ENCODE peak calls at places on chromosomes 13 and 19, in ten cellular contexts. S is progenitor cell of endocrine pancreas; H is occipital lobe; A is GM06990; Z is H9; X is dermis blood vessel endothelial cell; M is HuH-7; I is activated CD4-positive, alpha-beta T cell treated with anti-CD3 and anti-CD28 coated beads for 48 hours; U is mesendoderm; F is memory B cell. B is an unnamed sample.

GRCh38 chr13:74424455-74424854 is 290.3 kb upstream of the KLF12 start:
- DNase-seq in I (no peak), U (no peak), S (no peak), F (no peak), A (no peak), Z (no peak), M (no peak), X (no peak), H (no peak), B (no peak)

GRCh38 chr19:1773173-1773572 is 19.9 kb downstream of the ONECUT3 start:
- DNase-seq in Z (no peak), A (no peak), U (no peak), F (no peak), S (no peak), M (no peak), H (no peak), I (no peak), X (no peak), B (no peak)

GRCh38 chr19:20254151-20254550 is 87.1 kb downstream of the ZNF486 start:
- DNase-seq in H (no peak), F (no peak), M (no peak), U (no peak), I (no peak), S (no peak), Z (no peak), X (no peak), A (no peak), B (no peak)

GRCh38 chr19:33702606-33703437 is 81.1 kb downstream of the CHST8 start:
- DNase-seq in U (no peak), M (no peak), Z (no peak), A (no peak), X (no peak), H (no peak), F (no peak), I (no peak), S (no peak), B (no peak)

GRCh38 chr19:48991823-48992570 is 1.1 kb downstream of the GYS1 start:
- DNase-seq in X (peak), S (no peak), F (no peak), A (no peak), Z (peak), M (no peak), I (no peak), H (peak), U (peak), B (peak)

GRCh38 chr19:8441725-8442544 is 2.8 kb upstream of the HNRNPM start:
- DNase-seq in F (no peak), I (no peak), M (no peak), H (no peak), S (no peak), Z (peak), X (no peak), A (no peak), U (no peak), B (no peak)

GRCh38 chr19:17627161-17627560 is 61.0 kb downstream of the UNC13A start:
- DNase-seq in A (no peak), S (no peak), X (no peak), I (no peak), U (no peak), Z (no peak), F (no peak), M (no peak), H (no peak), B (no peak)

GRCh38 chr19:29267701-29268100 is 54.8 kb upstream of the UQCRFS1 start:
- DNase-seq in U (no peak), X (no peak), Z (no peak), I (no peak), M (no peak), F (no peak), S (no peak), A (no peak), H (no peak), B (no peak)

GRCh38 chr19:34224996-34225658 is 29.2 kb upstream of the GARRE1 start:
- DNase-seq in I (no peak), M (no peak), H (no peak), X (no peak), U (no peak), A (no peak), Z (no peak), S (no peak), F (no peak), B (no peak)

GRCh38 chr13:39159393-39159792 is 121.1 kb downstream of the NHLRC3 start:
- DNase-seq in U (no peak), S (no peak), X (peak), Z (no peak), H (no peak), F (no peak), M (no peak), I (peak), A (no peak), B (no peak)

GRCh38 chr13:75687145-75687763 is 51.1 kb downstream of the LMO7 start:
- DNase-seq in A (no peak), Z (no peak), U (peak), M (peak), F (no peak), X (peak), I (no peak), H (no peak), S (no peak), B (no peak)

GRCh38 chr19:56538761-56539263 is at the start of gene ZFP28:
- DNase-seq in S (peak), F (peak), H (no peak), M (no peak), A (no peak), X (no peak), I (no peak), Z (peak), U (peak), B (no peak)

GRCh38 chr19:6842871-6843607 is 44.3 kb upstream of the ADGRE1 start:
- DNase-seq in H (no peak), Z (no peak), U (no peak), X (no peak), M (no peak), I (no peak), S (no peak), A (no peak), F (no peak), B (no peak)

GRCh38 chr13:86383151-86383550 is 583.9 kb upstream of the SLITRK6 start:
- DNase-seq in A (no peak), M (no peak), I (no peak), Z (no peak), F (no peak), H (peak), S (no peak), U (no peak), X (no peak), B (no peak)

B was measured in breast epithelium.